ENCODE peak calls at places on chromosomes 12 and 14, in nine cellular contexts. I is astrocyte of the spinal cord, Z is NCI-H1092 treated with DMSO at 0.1 percent for 48 hours, D is fibroblast of lung, Q is left cardiac atrium, U is Right ventricle myocardium superior, N is smooth muscle cell of the brain vasculature, V is COR-L47, H is breast epithelium. C is an unnamed sample.

GRCh38 chr12:119876761-119877638 is at the start of gene CIT:
- DNase-seq in I (peak), Z (peak), D (peak), Q (peak), U (peak), N (peak), V (peak), H (peak), C (peak)

GRCh38 chr12:93537769-93538168 is 34.7 kb upstream of the SOCS2 start:
- DNase-seq in I (no peak), Z (no peak), D (no peak), Q (no peak), U (no peak), N (no peak), V (no peak), H (no peak), C (no peak)

GRCh38 chr12:4648099-4648498 is 752 bp downstream of the AKAP3 start:
- DNase-seq in I (no peak), Z (no peak), D (peak), Q (no peak), U (no peak), N (no peak), V (no peak), H (no peak), C (no peak)

GRCh38 chr14:104226421-104227385 is 88.3 kb downstream of the KIF26A start:
- DNase-seq in I (no peak), Z (no peak), D (no peak), Q (no peak), U (no peak), N (no peak), V (no peak), H (no peak), C (no peak)

GRCh38 chr12:29547151-29547561 is 49.7 kb upstream of the OVCH1 start:
- DNase-seq in I (peak), Z (no peak), D (peak), Q (no peak), U (no peak), N (no peak), V (no peak), H (no peak), C (no peak)

GRCh38 chr12:31370645-31371620 is 45.0 kb upstream of the SINHCAF start:
- DNase-seq in I (no peak), Z (no peak), D (peak), Q (no peak), U (no peak), N (no peak), V (no peak), H (no peak), C (no peak)

GRCh38 chr14:92579244-92579643 is 65.7 kb downstream of the RIN3 start:
- DNase-seq in I (peak), Z (no peak), D (peak), Q (no peak), U (no peak), N (no peak), V (no peak), H (no peak), C (no peak)

GRCh38 chr12:64528616-64529015 is 76.7 kb downstream of the TBK1 start:
- DNase-seq in I (no peak), Z (no peak), D (no peak), Q (no peak), U (no peak), N (no peak), V (no peak), H (no peak), C (no peak)

GRCh38 chr14:101843665-101844064 is 82.2 kb downstream of the PPP2R5C start:
- DNase-seq in I (no peak), Z (no peak), D (peak), Q (no peak), U (no peak), N (no peak), V (no peak), H (no peak), C (no peak)

GRCh38 chr12:43551271-43551970 is 582 bp downstream of the ADAMTS20 start:
- DNase-seq in I (no peak), Z (no peak), D (peak), Q (no peak), U (no peak), N (no peak), V (no peak), H (no peak), C (no peak)

GRCh38 chr14:104095426-104096310 is 10.2 kb downstream of the ASPG start:
- DNase-seq in I (no peak), Z (no peak), D (no peak), Q (peak), U (peak), N (no peak), V (no peak), H (no peak), C (no peak)

GRCh38 chr12:11865835-11866234 is 204.9 kb upstream of the BCL2L14 start:
- DNase-seq in I (no peak), Z (no peak), D (no peak), Q (no peak), U (no peak), N (no peak), V (no peak), H (no peak), C (no peak)

GRCh38 chr14:78401866-78402265 is 231.7 kb downstream of the NRXN3 start:
- DNase-seq in I (peak), Z (no peak), D (no peak), Q (no peak), U (no peak), N (no peak), V (no peak), H (no peak), C (no peak)

GRCh38 chr14:60648934-60649814 is at the start of gene SIX1:
- DNase-seq in I (peak), Z (peak), D (peak), Q (peak), U (peak), N (peak), V (peak), H (no peak), C (no peak)

GRCh38 chr14:52879958-52880357 is 70.9 kb downstream of the FERMT2 start:
- DNase-seq in I (peak), Z (no peak), D (peak), Q (no peak), U (no peak), N (no peak), V (no peak), H (no peak), C (no peak)

GRCh38 chr14:70698288-70698687 is 56.6 kb downstream of the TTC9 start:
- DNase-seq in I (peak), Z (no peak), D (no peak), Q (peak), U (peak), N (no peak), V (no peak), H (no peak), C (no peak)

GRCh38 chr12:28026701-28027100 is 54.2 kb upstream of the PTHLH start:
- DNase-seq in I (no peak), Z (no peak), D (no peak), Q (no peak), U (no peak), N (no peak), V (no peak), H (no peak), C (no peak)

GRCh38 chr12:79688376-79689040 is 2.3 kb downstream of the PAWR start:
- DNase-seq in I (peak), Z (no peak), D (no peak), Q (no peak), U (no peak), N (no peak), V (no peak), H (no peak), C (no peak)

GRCh38 chr12:15209782-15210181 is 11.4 kb downstream of the RERG start:
- DNase-seq in I (peak), Z (no peak), D (peak), Q (no peak), U (no peak), N (no peak), V (no peak), H (no peak), C (no peak)

GRCh38 chr12:120890963-120891362 is 13.2 kb downstream of the SPPL3 start:
- DNase-seq in I (no peak), Z (no peak), D (no peak), Q (no peak), U (no peak), N (no peak), V (no peak), H (no peak), C (no peak)

GRCh38 chr12:79121486-79121885 is 256.9 kb downstream of the SYT1 start:
- DNase-seq in I (no peak), Z (no peak), D (no peak), Q (no peak), U (no peak), N (no peak), V (no peak), H (no peak), C (no peak)

GRCh38 chr14:58395815-58396626 is at the start of gene TOMM20L:
- DNase-seq in I (peak), Z (peak), D (peak), Q (peak), U (peak), N (peak), V (peak), H (peak), C (no peak)

GRCh38 chr14:69666698-69667211 is 55.4 kb downstream of the SUSD6 start:
- DNase-seq in I (peak), Z (no peak), D (peak), Q (no peak), U (no peak), N (no peak), V (no peak), H (no peak), C (no peak)

GRCh38 chr14:79911762-79912161 is 299.5 kb downstream of the DIO2 start:
- DNase-seq in I (no peak), Z (no peak), D (no peak), Q (no peak), U (no peak), N (no peak), V (no peak), H (no peak), C (no peak)

GRCh38 chr14:105767315-105767714 is 240.9 kb downstream of the TMEM121 start:
- DNase-seq in I (no peak), Z (no peak), D (no peak), Q (no peak), U (no peak), N (no peak), V (no peak), H (no peak), C (no peak)

C was measured in Panc1.